ENCODE peak calls at places on chromosomes 3 and 15, in nine cellular contexts. U is activated CD8-positive, alpha-beta T cell treated with anti-CD3 and anti-CD28 coated beads for 36 hours; C is RPMI8226; G is RPMI7951; T is pons; I is H7; K is H4; D is ELR; Z is NCI-H446 treated with DMSO at 0.1 percent for 48 hours. P is an unnamed sample.

GRCh38 chr3:194369522-194370279 is at the start of gene LRRC15:
- DNase-seq in G (peak; percentile 86), I (peak; percentile 85), D (peak; percentile 71), K (peak; percentile 45), T (no peak), U (no peak), C (no peak), Z (no peak), P (no peak)

GRCh38 chr3:139585820-139586219 is 46.3 kb upstream of the RBP1 start:
- DNase-seq in U (no peak), K (no peak), D (no peak), G (peak; percentile 24), Z (peak; percentile 49), I (no peak), C (no peak), T (peak; percentile 9), P (no peak)

GRCh38 chr15:66708389-66708788 is 6.4 kb downstream of the SMAD6 start:
- DNase-seq in U (no peak), I (no peak), G (no peak), C (no peak), D (no peak), K (no peak), T (no peak), Z (no peak), P (no peak)

GRCh38 chr15:50167112-50167511 is 14.9 kb upstream of the SLC27A2 start:
- DNase-seq in G (no peak), K (no peak), D (no peak), U (no peak), T (no peak), C (no peak), I (no peak), Z (no peak), P (no peak)

GRCh38 chr15:35427091-35427490 is 118.9 kb downstream of the DPH6 start:
- DNase-seq in Z (no peak), C (no peak), G (peak; percentile 71), T (peak; percentile 24), I (no peak), U (no peak), K (no peak), D (peak; percentile 72), P (no peak)

GRCh38 chr3:4936982-4937614 is 42.1 kb upstream of the BHLHE40 start:
- DNase-seq in D (no peak), C (no peak), T (no peak), K (no peak), I (no peak), Z (no peak), U (no peak), G (no peak), P (no peak)

GRCh38 chr15:78208887-78209645 is 25.3 kb downstream of the ACSBG1 start:
- DNase-seq in C (no peak), I (peak; percentile 27), K (no peak), U (no peak), T (no peak), D (no peak), Z (no peak), G (no peak), P (no peak)

GRCh38 chr3:89957461-89957860 is 850.0 kb downstream of the EPHA3 start:
- DNase-seq in G (no peak), T (no peak), C (no peak), Z (no peak), I (no peak), K (no peak), U (no peak), D (no peak), P (no peak)

GRCh38 chr3:197298858-197299854 is 744 bp upstream of the DLG1 start:
- DNase-seq in U (peak; percentile 60), I (peak; percentile 75), C (peak; percentile 78), D (no peak), T (peak; percentile 59), Z (no peak), K (no peak), G (peak; percentile 31), P (no peak)

GRCh38 chr3:160401301-160402095 is 2.0 kb downstream of the SMC4 start:
- DNase-seq in I (no peak), D (peak; percentile 81), G (peak; percentile 72), K (peak; percentile 62), U (peak; percentile 11), Z (no peak), T (no peak), C (peak; percentile 68), P (no peak)

GRCh38 chr3:14503033-14503705 is 37.0 kb downstream of the GRIP2 start:
- DNase-seq in Z (no peak), K (no peak), U (no peak), T (no peak), G (no peak), I (no peak), C (no peak), D (no peak), P (no peak)

GRCh38 chr3:196323016-196323415 is 5.0 kb upstream of the DYNLT2B start:
- DNase-seq in C (no peak), G (no peak), U (no peak), I (no peak), Z (no peak), D (no peak), T (no peak), K (no peak), P (no peak)

GRCh38 chr15:36278219-36278618 is 301.2 kb upstream of the CDIN1 start:
- DNase-seq in I (no peak), T (no peak), K (peak; percentile 23), C (no peak), D (peak; percentile 67), U (no peak), Z (no peak), G (peak; percentile 89), P (no peak)

GRCh38 chr3:157368171-157368570 is 68.5 kb upstream of the PTX3 start:
- DNase-seq in T (no peak), U (no peak), Z (no peak), D (no peak), C (no peak), G (no peak), I (no peak), K (no peak), P (no peak)

GRCh38 chr3:194879126-194879887 is 193.6 kb downstream of the FAM43A start:
- DNase-seq in I (no peak), D (no peak), T (no peak), C (no peak), U (peak; percentile 25), Z (no peak), G (no peak), K (no peak), P (no peak)

GRCh38 chr15:37370938-37371337 is 270.6 kb upstream of the MEIS2 start:
- DNase-seq in T (no peak), K (no peak), G (peak; percentile 1), I (no peak), Z (no peak), C (no peak), D (no peak), U (no peak), P (no peak)

GRCh38 chr15:65275728-65276126 is 11.0 kb downstream of the PARP16 start:
- DNase-seq in Z (no peak), T (no peak), U (no peak), G (peak; percentile 47), D (peak; percentile 45), K (no peak), I (no peak), C (no peak), P (no peak)

P was measured in putamen.